ENCODE peak calls at places on chromosomes 12 and 14, in five cellular contexts. Q, R, O, D and T are unnamed samples.

GRCh38 chr12:58801986-58802385 is 118.3 kb downstream of the LRIG3 start:
- DNase-seq in D (no peak), Q (no peak), O (no peak), R (no peak), T (no peak)

GRCh38 chr12:92007787-92008186 is 137.9 kb downstream of the BTG1 start:
- DNase-seq in Q (no peak), R (no peak), D (no peak), O (no peak), T (peak; percentile 28)

GRCh38 chr14:75615200-75615599 is 36.8 kb downstream of the FLVCR2 start:
- DNase-seq in D (no peak), R (no peak), O (no peak), Q (no peak), T (no peak)

GRCh38 chr12:64672925-64673409 is 62.7 kb downstream of the RASSF3 start:
- DNase-seq in D (peak; percentile 76), Q (peak; percentile 74), R (no peak), O (no peak), T (no peak)

GRCh38 chr12:33988888-33989287 is 33.4 kb upstream of the ALG10 start:
- DNase-seq in Q (no peak), O (no peak), R (no peak), D (no peak), T (no peak)

GRCh38 chr14:105765893-105766614 is 239.7 kb downstream of the TMEM121 start:
- DNase-seq in O (peak; percentile 82), Q (no peak), D (no peak), R (no peak), T (no peak)

GRCh38 chr14:92952497-92953298 is 29.7 kb downstream of the CHGA start:
- DNase-seq in Q (no peak), O (no peak), D (no peak), R (no peak), T (peak; percentile 80)

GRCh38 chr12:6958609-6959375 is 7.6 kb downstream of the PTPN6 start:
- DNase-seq in R (no peak), O (no peak), Q (peak; percentile 29), D (no peak), T (no peak)

GRCh38 chr14:100586520-100587247 is 533 bp downstream of the BEGAIN start:
- DNase-seq in O (no peak), R (peak; percentile 48), D (no peak), Q (peak; percentile 36), T (no peak)

GRCh38 chr12:6603095-6603567 is 4.0 kb downstream of the CHD4 start:
- DNase-seq in D (no peak), Q (no peak), O (no peak), R (no peak), T (peak; percentile 29)

GRCh38 chr14:99602788-99603415 is 1.1 kb downstream of the CCDC85C start:
- DNase-seq in D (no peak), R (no peak), O (no peak), Q (no peak), T (peak; percentile 89)

GRCh38 chr14:36383674-36384421 is 63.4 kb upstream of the MBIP start:
- DNase-seq in O (no peak), Q (no peak), R (no peak), D (no peak), T (peak; percentile 72)

GRCh38 chr12:92928431-92928961 is 599 bp downstream of the EEA1 start:
- DNase-seq in Q (peak; percentile 70), R (peak; percentile 72), O (no peak), D (no peak), T (peak; percentile 28)

GRCh38 chr12:58395056-58395455 is 453.7 kb downstream of the ATP23 start:
- DNase-seq in O (no peak), D (no peak), R (no peak), Q (no peak), T (no peak)

GRCh38 chr12:46260913-46261476 is 7.8 kb downstream of the SLC38A1 start:
- DNase-seq in Q (no peak), O (no peak), D (no peak), R (no peak), T (no peak)

GRCh38 chr14:99688210-99688581 is 4.1 kb downstream of the CYP46A1 start:
- DNase-seq in D (no peak), O (no peak), R (no peak), Q (no peak), T (no peak)

GRCh38 chr12:32047846-32048245 is 58.8 kb upstream of the BICD1 start:
- DNase-seq in Q (no peak), D (no peak), R (no peak), O (no peak), T (no peak)

GRCh38 chr14:78512021-78512420 is 341.8 kb downstream of the NRXN3 start:
- DNase-seq in Q (no peak), O (peak; percentile 62), R (no peak), D (no peak), T (no peak)

GRCh38 chr12:53984901-53985357 is at the start of gene HOXC10:
- DNase-seq in O (peak; percentile 94), Q (peak; percentile 95), D (peak; percentile 53), R (peak; percentile 98), T (peak; percentile 68)

GRCh38 chr14:64702493-64703392 is 1.5 kb upstream of the PLEKHG3 start:
- DNase-seq in O (no peak), R (peak; percentile 72), D (no peak), Q (no peak), T (peak; percentile 65)

GRCh38 chr14:58574623-58575022 is 63.1 kb upstream of the DACT1 start:
- DNase-seq in O (no peak), Q (no peak), R (no peak), D (no peak), T (no peak)

GRCh38 chr12:47095446-47096236 is 15.9 kb upstream of the AMIGO2 start:
- DNase-seq in R (no peak), D (no peak), Q (no peak), O (no peak), T (no peak)

GRCh38 chr12:124466200-124467128 is 100.9 kb downstream of the NCOR2 start:
- DNase-seq in R (peak; percentile 71), O (no peak), Q (no peak), D (no peak), T (peak; percentile 75)

DNA sequence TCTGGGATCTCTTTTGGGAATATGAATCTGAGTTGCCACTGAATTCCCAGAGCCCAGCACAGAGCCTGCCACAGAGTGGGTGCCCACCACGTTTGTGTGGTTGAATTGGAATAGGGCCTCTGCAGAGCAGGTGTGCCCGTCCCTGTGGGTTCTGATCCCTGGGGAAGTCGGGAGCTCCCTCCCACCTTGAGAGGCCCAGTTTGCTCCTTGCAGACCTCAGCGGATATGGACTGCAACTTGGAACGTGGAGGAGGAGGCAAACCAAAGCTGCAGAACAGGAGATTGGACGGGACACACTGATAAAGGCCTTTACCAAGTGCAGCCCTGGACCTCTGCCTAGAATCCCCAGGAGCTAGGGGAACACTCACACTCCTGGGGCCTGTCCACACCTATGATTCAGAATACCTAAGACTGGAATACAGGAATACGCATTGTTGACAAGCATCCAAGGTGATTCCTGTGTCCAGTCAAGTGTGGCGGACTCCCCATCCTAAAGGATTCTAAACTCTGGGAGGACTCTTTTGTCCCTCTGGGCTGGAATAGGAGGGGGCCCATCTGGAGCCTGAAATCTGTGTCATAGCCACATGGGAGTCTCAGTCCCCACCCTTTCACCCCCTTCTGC is 2.4 kb downstream of the KRT76 start:
- DNase-seq in D (no peak), Q (no peak), R (no peak), O (no peak), T (no peak)
- TF ChIP-seq EP300 in D (no peak), Q (no peak), R (no peak), O (no peak), T (no peak)

DNA sequence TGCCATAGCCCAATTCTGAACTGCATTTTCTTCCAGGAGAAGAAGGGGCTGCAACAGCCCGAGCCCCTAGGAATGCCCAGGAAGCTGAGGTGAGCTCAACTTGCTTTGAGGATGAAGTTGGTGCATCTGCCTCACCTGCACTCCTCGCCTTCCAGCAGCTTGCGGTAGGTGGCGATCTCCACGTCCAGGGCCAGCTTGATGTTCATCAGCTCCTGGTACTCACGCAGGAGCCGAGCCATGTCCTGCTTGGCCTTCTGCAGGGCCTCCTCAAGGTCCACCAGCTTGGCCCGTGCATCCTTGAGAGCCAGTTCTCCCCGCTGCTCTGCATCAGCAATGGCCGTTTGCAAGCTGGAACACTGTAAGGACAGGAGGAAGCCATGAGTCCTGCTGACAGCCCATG is 6.0 kb downstream of the KRT75 start:
- DNase-seq in Q (no peak), R (no peak), D (no peak), O (no peak), T (no peak)
- H3K27me3 ChIP-seq in Q (no peaks in the 10 kb centered on the region), R (peaks cover 24% of the 10 kb centered on the region), D (peaks cover 5% of the 10 kb centered on the region), O (no peaks in the 10 kb centered on the region), T (no peaks in the 10 kb centered on the region)

GRCh38 chr12:52951640-52952039 is 2.7 kb downstream of the KRT18 start:
- DNase-seq in R (no peak), D (no peak), O (no peak), Q (no peak), T (no peak)

GRCh38 chr12:52952082-52952801 is 3.3 kb downstream of the KRT18 start:
- DNase-seq in R (no peak), D (no peak), Q (no peak), O (no peak), T (peak; percentile 65)

GRCh38 chr12:52950553-52950952 is 1.6 kb downstream of the KRT18 start:
- DNase-seq in R (no peak), D (no peak), O (no peak), Q (no peak), T (no peak)

GRCh38 chr12:52949413-52950331 is 754 bp downstream of the KRT18 start:
- DNase-seq in R (no peak), O (no peak), Q (no peak), D (peak; percentile 98), T (no peak)

GRCh38 chr12:52951126-52951525 is 2.2 kb downstream of the KRT18 start:
- DNase-seq in D (no peak), Q (no peak), O (no peak), R (no peak), T (no peak)
- TF ChIP-seq EP300 in D (no peak), Q (no peak), O (no peak), R (no peak), T (no peak)

GRCh38 chr14:74244115-74244514 is 4.9 kb downstream of the VSX2 start:
- DNase-seq in O (no peak), Q (no peak), R (no peak), D (no peak), T (no peak)

GRCh38 chr14:74243051-74243450 is 3.8 kb downstream of the VSX2 start:
- DNase-seq in O (no peak), R (no peak), Q (no peak), D (no peak), T (no peak)

GRCh38 chr14:74248036-74248435 is 8.8 kb downstream of the VSX2 start:
- DNase-seq in D (no peak), R (no peak), O (no peak), Q (no peak), T (no peak)

GRCh38 chr14:74246561-74246960 is 7.3 kb downstream of the VSX2 start:
- DNase-seq in D (no peak), O (no peak), R (no peak), Q (no peak), T (no peak)

DNA sequence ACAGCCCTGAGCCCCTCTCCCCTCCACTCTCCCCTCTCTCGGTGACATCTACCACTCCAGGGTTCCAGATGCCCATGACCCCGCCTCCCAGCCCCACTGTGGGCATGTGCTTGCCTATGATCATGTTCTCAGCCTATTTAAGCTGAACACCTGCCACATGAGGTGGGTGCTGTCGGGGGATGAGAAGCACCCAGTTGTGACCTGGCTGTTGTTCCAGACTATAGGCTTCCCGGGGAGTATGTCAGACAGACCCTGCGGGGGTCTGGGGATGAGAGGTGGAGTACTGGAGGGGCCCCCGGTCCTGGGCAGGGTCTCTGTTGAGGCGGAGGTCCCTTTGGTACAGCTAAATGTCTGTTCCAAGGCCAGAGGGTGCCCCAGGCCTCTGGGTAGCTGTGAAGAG is 6.0 kb downstream of the VSX2 start:
- DNase-seq in Q (no peak), R (no peak), O (no peak), D (no peak), T (no peak)
- H3K27me3 ChIP-seq in Q (peaks cover 6% of the 10 kb centered on the region), R (peaks cover 75% of the 10 kb centered on the region), O (peaks cover 9% of the 10 kb centered on the region), D (peaks cover 1% of the 10 kb centered on the region), T (peaks cover 13% of the 10 kb centered on the region)